ENCODE peak calls at places on chromosomes 4 and X, in ten cellular contexts. B, I, Z, U, A, L, P, R, S and C are unnamed samples.

GRCh38 chr4:85058551-85058950 is 92.1 kb upstream of the WDFY3 start:
- DNase-seq in B (no peak), I (no peak), L (no peak), U (no peak), A (no peak), S (no peak), Z (no peak), P (no peak), R (no peak), C (no peak)

GRCh38 chr4:183747931-183748664 is 89.0 kb downstream of the TRAPPC11 start:
- DNase-seq in S (peak), A (peak), U (no peak), L (no peak), Z (no peak), I (no peak), B (no peak), P (peak), R (no peak), C (no peak)

GRCh38 chrX:66150188-66150587 is 13.9 kb upstream of the HEPH start:
- DNase-seq in B (peak), R (no peak), A (no peak), Z (no peak), L (no peak), P (no peak), U (no peak), S (no peak), I (no peak), C (no peak)

GRCh38 chrX:119015407-119016242 is 41.2 kb downstream of the LONRF3 start:
- DNase-seq in L (peak), Z (peak), I (no peak), A (peak), P (peak), B (no peak), S (peak), R (peak), U (no peak), C (no peak)

GRCh38 chr4:165016971-165017370 is 14.8 kb upstream of the TRIM60 start:
- DNase-seq in U (peak), B (peak), A (no peak), R (peak), Z (no peak), P (no peak), L (no peak), S (no peak), I (no peak), C (no peak)

GRCh38 chrX:2521927-2522386 is 21.2 kb upstream of the DHRSX start:
- DNase-seq in U (no peak), P (no peak), A (no peak), I (peak), S (no peak), Z (no peak), B (no peak), L (no peak), R (no peak), C (no peak)

GRCh38 chr4:44487341-44487740 is 38.7 kb upstream of the KCTD8 start:
- DNase-seq in I (no peak), Z (no peak), B (no peak), U (no peak), L (no peak), A (no peak), P (no peak), S (no peak), R (no peak), C (no peak)

GRCh38 chr4:164408831-164409230 is 345.1 kb upstream of the SMIM31 start:
- DNase-seq in Z (no peak), L (no peak), S (no peak), P (no peak), I (no peak), R (no peak), U (no peak), A (no peak), B (no peak), C (no peak)

GRCh38 chrX:153845842-153846241 is 15.5 kb upstream of the PDZD4 start:
- DNase-seq in R (no peak), U (no peak), P (no peak), B (no peak), I (no peak), S (no peak), L (no peak), Z (no peak), A (no peak), C (no peak)

GRCh38 chr4:138828926-138829325 is 186.7 kb upstream of the NOCT start:
- DNase-seq in I (no peak), S (no peak), A (no peak), U (no peak), B (no peak), Z (no peak), L (no peak), P (no peak), R (no peak), C (peak)

GRCh38 chr4:138834029-138834428 is 181.6 kb upstream of the NOCT start:
- DNase-seq in A (no peak), Z (no peak), U (no peak), R (no peak), L (no peak), S (no peak), I (no peak), P (no peak), B (no peak), C (no peak)

GRCh38 chr4:138831943-138832342 is 183.6 kb upstream of the NOCT start:
- DNase-seq in R (no peak), A (no peak), U (no peak), P (no peak), B (no peak), S (no peak), L (no peak), Z (no peak), I (no peak), C (no peak)

GRCh38 chr4:138835833-138836521 is 179.6 kb upstream of the NOCT start:
- DNase-seq in R (no peak), L (no peak), B (no peak), S (peak), P (peak), Z (no peak), A (no peak), U (peak), I (no peak), C (no peak)

GRCh38 chr4:138832563-138832962 is 183.0 kb upstream of the NOCT start:
- DNase-seq in A (no peak), P (no peak), U (no peak), Z (no peak), R (no peak), I (no peak), L (no peak), S (no peak), B (no peak), C (no peak)
- TF ChIP-seq POLR2AphosphoS5 in A (no peak), P (no peak), U (no peak), Z (no peak), R (no peak), I (no peak), L (no peak), S (no peak), B (no peak), C (no peak)

DNA sequence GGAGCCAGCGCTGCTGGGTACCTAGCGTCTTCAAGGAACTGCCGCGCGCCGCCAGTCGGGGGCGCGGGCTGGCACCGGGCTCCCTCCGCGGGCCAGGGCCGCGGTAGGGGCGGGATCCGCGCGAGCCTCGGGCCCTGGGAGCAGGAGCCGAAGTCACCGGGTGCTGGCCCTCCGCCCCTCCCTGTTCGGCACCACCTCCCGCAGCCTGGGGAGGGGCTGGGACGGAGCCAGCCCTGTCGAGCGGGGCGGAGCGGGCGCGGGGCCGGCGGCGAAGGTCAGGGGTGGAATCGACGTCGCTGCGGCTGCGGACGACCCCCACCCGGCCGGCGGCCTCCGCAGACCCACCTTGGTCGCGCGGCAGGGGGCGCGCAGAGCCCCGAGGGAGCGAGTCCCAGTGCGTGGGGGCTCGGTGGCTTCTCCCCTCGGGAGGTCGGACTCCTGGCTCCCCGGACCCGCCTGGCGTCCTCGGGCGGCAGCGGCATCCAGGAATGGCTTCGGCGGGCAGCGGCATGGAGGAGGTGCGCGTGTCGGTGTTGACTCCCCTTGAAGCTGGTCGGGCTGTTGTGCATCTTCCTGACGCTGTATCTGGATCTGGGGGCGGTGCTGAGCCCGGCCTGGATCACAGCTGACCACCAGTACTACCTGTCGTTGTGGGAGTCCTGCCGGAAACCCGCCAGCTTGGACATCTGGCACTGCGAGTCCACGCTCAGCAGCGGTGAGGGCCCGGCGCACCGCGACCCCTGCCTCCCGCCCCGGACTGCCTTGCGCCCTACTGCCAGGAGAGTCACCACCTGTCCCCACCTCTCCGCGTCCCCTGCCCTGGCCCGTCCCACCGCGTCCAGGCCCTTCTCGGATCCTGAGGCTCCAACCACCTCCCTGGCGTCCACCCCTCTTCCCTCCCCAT is 50.5 kb upstream of the FAM47C start:
- DNase-seq in A (peak), Z (no peak), R (no peak), B (no peak), U (no peak), P (peak), I (no peak), S (peak), L (peak), C (no peak)
- TF ChIP-seq POLR2A in A (no peak), Z (no peak), R (no peak), B (no peak), U (no peak), P (no peak), I (no peak), S (no peak), L (no peak), C (no peak)

DNA sequence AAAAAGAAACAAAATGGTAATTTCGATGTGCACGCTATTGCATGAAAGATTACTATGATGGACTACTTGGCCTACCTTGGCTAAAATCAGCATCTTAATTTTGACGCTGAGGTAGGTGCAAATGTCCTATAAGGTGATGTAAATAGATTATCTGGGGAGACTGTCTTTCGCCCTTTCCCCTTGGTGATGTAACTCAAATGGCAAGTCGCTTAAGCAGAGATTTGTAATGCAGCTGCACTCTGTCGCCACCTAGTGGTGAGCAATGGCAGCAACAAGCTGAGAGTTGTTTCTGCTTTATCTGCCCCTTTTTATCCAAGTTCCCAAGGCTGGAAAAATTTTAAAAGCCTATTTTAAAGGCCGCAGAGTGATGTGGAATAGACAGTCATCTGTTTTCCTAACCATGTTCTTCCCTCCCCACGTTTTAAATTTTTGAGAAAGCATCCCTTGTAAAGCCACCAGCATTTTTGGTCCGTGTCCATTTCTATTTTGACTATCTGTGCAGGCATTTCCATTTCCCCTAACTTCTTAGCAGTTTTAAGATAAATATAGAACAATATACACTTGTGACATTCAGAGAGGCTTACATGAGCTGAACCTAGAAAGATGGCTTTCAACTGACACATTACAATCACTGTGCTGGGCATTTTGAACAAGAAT is 62.4 kb upstream of the PDLIM3 start:
- DNase-seq in L (peak), Z (peak), A (peak), I (peak), B (peak), P (peak), S (peak), U (peak), R (peak), C (no peak)
- H3K27ac ChIP-seq in L (no peak), Z (peak), A (no peak), I (no peak), B (no peak), P (no peak), S (peak), U (no peak), R (no peak), C (peak)

GRCh38 chrX:40277672-40278071 is 179.9 kb upstream of the BCOR start:
- DNase-seq in P (no peak), R (no peak), S (no peak), U (no peak), B (no peak), A (no peak), I (no peak), Z (no peak), L (no peak), C (no peak)
- TF ChIP-seq POLR2AphosphoS5 in P (no peak), R (no peak), S (no peak), U (no peak), B (no peak), A (no peak), I (no peak), Z (no peak), L (no peak), C (no peak)

GRCh38 chr4:99950913-99951254 is 809 bp upstream of the H2AZ1 start:
- DNase-seq in Z (no peak), L (no peak), S (no peak), U (no peak), R (no peak), I (no peak), P (no peak), A (no peak), B (no peak), C (no peak)

GRCh38 chr4:99947190-99947578 is 766 bp upstream of the DNAJB14 start:
- DNase-seq in S (no peak), U (no peak), B (no peak), R (no peak), A (no peak), L (no peak), Z (no peak), P (peak), I (no peak), C (no peak)

GRCh38 chr4:99947608-99948007 is 1.2 kb upstream of the DNAJB14 start:
- DNase-seq in A (no peak), U (no peak), B (no peak), P (no peak), Z (no peak), R (no peak), S (no peak), I (no peak), L (no peak), C (no peak)

GRCh38 chr4:99949034-99949998 is 759 bp downstream of the H2AZ1 start:
- DNase-seq in Z (peak), S (peak), I (peak), B (peak), R (peak), P (peak), A (peak), U (peak), L (peak), C (peak)

DNA sequence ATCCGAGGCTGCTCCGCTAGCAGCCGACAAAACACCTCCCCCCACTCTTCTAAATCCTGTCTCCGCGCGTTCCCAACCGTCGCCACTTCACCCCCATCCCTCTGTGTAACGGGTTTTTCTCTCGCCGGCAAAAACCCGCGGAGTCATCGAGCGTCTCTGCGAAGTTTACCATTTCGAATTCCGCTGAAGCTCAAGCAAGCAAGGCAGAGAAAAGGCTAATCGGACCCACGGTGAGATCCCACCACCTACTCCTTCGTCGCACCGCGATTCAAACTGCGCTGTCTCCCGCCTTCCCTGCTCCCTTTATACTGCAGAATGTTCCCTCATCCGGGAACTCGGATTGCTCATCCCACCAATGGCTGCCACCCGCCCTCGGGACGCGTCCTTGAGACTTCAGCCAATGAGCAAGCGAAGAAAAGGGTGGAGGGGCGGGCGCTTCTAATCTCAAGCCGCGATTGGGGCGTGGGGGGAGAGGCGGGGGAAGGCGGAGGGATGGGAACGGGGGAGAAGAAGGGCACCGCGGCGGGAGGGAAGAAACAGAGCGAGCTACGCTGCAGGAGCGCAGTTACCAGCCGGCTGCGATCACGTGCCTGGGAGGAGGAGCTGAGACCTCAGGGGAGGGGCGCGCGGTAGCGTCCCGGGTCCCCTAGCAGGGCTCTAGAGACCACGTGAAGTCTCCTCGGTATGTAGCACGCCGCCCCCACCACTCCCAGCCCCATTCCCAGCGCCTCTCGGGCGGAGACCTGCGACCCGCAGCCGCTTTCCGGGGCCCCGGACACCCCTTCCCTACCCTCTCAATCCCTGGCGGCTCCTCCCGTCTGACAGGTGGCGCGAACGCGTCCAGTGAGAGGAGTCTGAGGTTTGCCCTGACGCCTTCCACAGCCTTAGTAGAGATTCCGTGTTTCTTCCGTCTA is at the start of gene H2AZ1:
- DNase-seq in I (peak), R (peak), S (peak), Z (peak), P (peak), A (peak), U (peak), B (peak), L (peak), C (no peak)
- TF ChIP-seq POLR2A in I (peak), R (peak), S (peak), Z (peak), P (peak), A (peak), U (peak), B (peak), L (peak), C (peak)

DNA sequence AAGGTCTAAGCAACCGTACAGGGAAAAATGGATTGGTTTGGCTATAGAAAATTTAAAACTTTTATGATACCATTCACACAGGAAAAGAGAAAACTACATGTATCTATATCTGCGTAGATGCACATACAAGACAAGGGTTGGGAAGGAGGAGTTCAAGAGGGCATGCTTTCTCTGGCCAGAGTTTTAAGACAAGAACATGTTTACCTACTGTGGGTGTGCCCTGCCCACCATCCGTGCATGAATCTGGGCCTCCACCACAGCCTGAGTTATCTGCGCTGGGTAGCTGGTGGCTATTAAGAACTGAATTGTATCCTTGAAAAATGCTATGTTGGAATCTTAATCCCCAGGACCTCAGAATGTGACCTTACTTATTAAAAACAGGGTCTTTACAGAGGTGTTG is 151.6 kb downstream of the AASDH start:
- DNase-seq in P (no peak), B (no peak), Z (no peak), U (no peak), A (no peak), I (no peak), L (no peak), R (no peak), S (no peak), C (no peak)
- H3K27ac ChIP-seq in P (no peak), B (no peak), Z (no peak), U (no peak), A (no peak), I (no peak), L (no peak), R (no peak), S (peak), C (no peak)

GRCh38 chr4:97279410-97279809 is 863.9 kb downstream of the STPG2 start:
- DNase-seq in I (no peak), U (no peak), B (no peak), A (no peak), S (no peak), L (no peak), Z (no peak), P (no peak), R (no peak), C (no peak)
- TF ChIP-seq POLR2AphosphoS5 in I (no peak), U (no peak), B (no peak), A (no peak), S (no peak), L (no peak), Z (no peak), P (no peak), R (no peak), C (no peak)

GRCh38 chr4:185390941-185391340 is 4.8 kb downstream of the LRP2BP start:
- DNase-seq in U (no peak), Z (no peak), I (no peak), A (no peak), P (no peak), R (no peak), S (no peak), B (no peak), L (no peak), C (no peak)
- TF ChIP-seq POLR2A in U (no peak), Z (no peak), I (no peak), A (no peak), P (no peak), R (no peak), S (no peak), B (no peak), L (no peak), C (no peak)

DNA sequence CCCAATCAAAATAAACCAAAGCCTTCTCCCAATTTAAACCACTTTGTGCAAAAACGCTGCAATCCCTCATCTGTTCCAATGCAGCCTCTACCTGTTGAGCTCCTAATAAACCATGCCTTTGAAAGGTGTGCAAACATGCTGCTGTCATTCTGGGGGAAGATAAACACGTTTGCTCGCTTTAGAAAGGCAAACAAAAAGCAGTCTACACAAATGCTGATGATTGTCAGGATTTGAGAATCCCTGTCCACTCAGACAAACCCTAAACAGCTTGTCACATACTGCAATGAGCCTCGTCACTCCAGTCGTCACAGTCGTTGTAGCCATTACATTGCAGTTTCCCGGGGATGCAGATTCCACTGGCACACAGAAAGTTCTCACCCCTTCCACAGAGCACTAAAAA is 145.2 kb downstream of the CORIN start:
- DNase-seq in I (no peak), P (no peak), L (no peak), S (no peak), R (no peak), A (no peak), Z (no peak), U (no peak), B (no peak), C (no peak)
- H3K27ac ChIP-seq in I (no peak), P (no peak), L (no peak), S (no peak), R (no peak), A (no peak), Z (no peak), U (no peak), B (no peak), C (no peak)

GRCh38 chr4:102519925-102520324 is 18.8 kb downstream of the NFKB1 start:
- DNase-seq in R (no peak), U (no peak), I (no peak), A (no peak), S (no peak), P (no peak), Z (no peak), L (no peak), B (no peak), C (no peak)

GRCh38 chr4:102514298-102514964 is 13.3 kb downstream of the NFKB1 start:
- DNase-seq in U (peak), S (no peak), B (no peak), L (no peak), I (no peak), P (no peak), A (no peak), Z (no peak), R (no peak), C (no peak)

GRCh38 chr4:102518703-102519131 is 17.6 kb downstream of the NFKB1 start:
- DNase-seq in A (no peak), I (no peak), L (no peak), S (no peak), U (no peak), R (no peak), B (no peak), Z (no peak), P (no peak), C (no peak)

GRCh38 chr4:102521570-102522553 is 20.7 kb downstream of the NFKB1 start:
- DNase-seq in Z (no peak), P (no peak), U (no peak), L (no peak), B (no peak), R (no peak), A (no peak), I (no peak), S (no peak), C (no peak)

GRCh38 chr4:102517753-102518152 is 16.6 kb downstream of the NFKB1 start:
- DNase-seq in R (no peak), P (no peak), L (no peak), I (no peak), U (no peak), S (no peak), Z (no peak), A (no peak), B (no peak), C (no peak)
- TF ChIP-seq POLR2AphosphoS5 in R (no peak), P (no peak), L (no peak), I (no peak), U (no peak), S (no peak), Z (no peak), A (no peak), B (no peak), C (no peak)